ENCODE peak calls at places on chromosomes 11 and 22, in seven cellular contexts. G is naive thymus-derived CD8-positive, alpha-beta T cell; C is osteocyte; R is PC-3; L is KG1; K is HT1080; X is SW 1271. Y is an unnamed sample.

GRCh38 chr11:41622707-41623359 is 163.4 kb upstream of the LRRC4C start:
- DNase-seq in G (no peak), C (peak), R (no peak), L (no peak), K (no peak), X (no peak), Y (no peak)

GRCh38 chr11:97079244-97079643 is 689.4 kb downstream of the JRKL start:
- DNase-seq in G (no peak), C (no peak), R (no peak), L (no peak), K (no peak), X (no peak), Y (no peak)

GRCh38 chr11:130192845-130193267 is 33.3 kb downstream of the ST14 start:
- DNase-seq in G (no peak), C (no peak), R (no peak), L (no peak), K (no peak), X (no peak), Y (no peak)

GRCh38 chr22:48902001-48902869 is 925.4 kb downstream of the BRD1 start:
- DNase-seq in G (no peak), C (peak), R (no peak), L (no peak), K (no peak), X (no peak), Y (no peak)

GRCh38 chr11:59862252-59862651 is 4.0 kb downstream of the TCN1 start:
- DNase-seq in G (no peak), C (no peak), R (no peak), L (no peak), K (no peak), X (no peak), Y (no peak)

GRCh38 chr11:59822989-59823566 is 12.5 kb upstream of the MRPL16 start:
- DNase-seq in G (peak), C (no peak), R (peak), L (peak), K (peak), X (peak), Y (peak)

GRCh38 chr11:16874275-16874975 is 136.0 kb downstream of the C11orf58 start:
- DNase-seq in G (no peak), C (no peak), R (no peak), L (no peak), K (no peak), X (no peak), Y (no peak)

GRCh38 chr11:47106839-47107520 is 69.7 kb downstream of the ARFGAP2 start:
- DNase-seq in G (no peak), C (no peak), R (no peak), L (no peak), K (no peak), X (no peak), Y (no peak)

GRCh38 chr11:34655335-34656008 is 34.6 kb downstream of the EHF start:
- DNase-seq in G (no peak), C (no peak), R (peak), L (no peak), K (peak), X (peak), Y (no peak)

GRCh38 chr11:116500002-116500832 is 272.6 kb downstream of the BUD13 start:
- DNase-seq in G (no peak), C (no peak), R (no peak), L (no peak), K (no peak), X (no peak), Y (no peak)

GRCh38 chr11:18046116-18046777 is at the start of gene TPH1:
- DNase-seq in G (no peak), C (no peak), R (no peak), L (no peak), K (peak), X (no peak), Y (no peak)

GRCh38 chr11:105609341-105609781 is 512 bp upstream of the GRIA4 start:
- DNase-seq in G (no peak), C (no peak), R (peak), L (no peak), K (no peak), X (peak), Y (no peak)

GRCh38 chr11:70734379-70734778 is 336.1 kb downstream of the CTTN start:
- DNase-seq in G (no peak), C (no peak), R (no peak), L (no peak), K (no peak), X (no peak), Y (no peak)

GRCh38 chr11:134118016-134118415 is 49.1 kb downstream of the JAM3 start:
- DNase-seq in G (no peak), C (no peak), R (no peak), L (no peak), K (no peak), X (no peak), Y (no peak)

GRCh38 chr11:109708184-109708583 is 286.2 kb downstream of the C11orf87 start:
- DNase-seq in G (no peak), C (no peak), R (no peak), L (no peak), K (no peak), X (no peak), Y (no peak)

GRCh38 chr22:45101828-45102227 is 61.9 kb upstream of the NUP50 start:
- DNase-seq in G (peak), C (no peak), R (peak), L (no peak), K (peak), X (peak), Y (no peak)

GRCh38 chr11:85947431-85948272 is 92.5 kb downstream of the CCDC83 start:
- DNase-seq in G (no peak), C (no peak), R (peak), L (peak), K (peak), X (peak), Y (peak)

GRCh38 chr11:36130401-36130800 is 158.8 kb downstream of the COMMD9 start:
- DNase-seq in G (no peak), C (no peak), R (peak), L (no peak), K (peak), X (no peak), Y (no peak)

GRCh38 chr11:64723117-64723906 is at the start of gene NRXN2:
- DNase-seq in G (peak), C (peak), R (peak), L (peak), K (peak), X (peak), Y (no peak)

GRCh38 chr11:121536116-121536515 is 83.3 kb upstream of the SORL1-AS1 start:
- DNase-seq in G (no peak), C (peak), R (no peak), L (no peak), K (no peak), X (no peak), Y (no peak)

GRCh38 chr11:106986261-106986660 is 32.0 kb downstream of the GUCY1A2 start:
- DNase-seq in G (no peak), C (no peak), R (peak), L (no peak), K (no peak), X (no peak), Y (no peak)

GRCh38 chr11:113874096-113874919 is 1.1 kb downstream of the USP28 start:
- DNase-seq in G (peak), C (no peak), R (no peak), L (no peak), K (no peak), X (peak), Y (no peak)

GRCh38 chr11:102560555-102561011 is 30.0 kb upstream of the MMP7 start:
- DNase-seq in G (peak), C (no peak), R (peak), L (peak), K (peak), X (no peak), Y (no peak)

GRCh38 chr11:73931039-73931645 is 19.7 kb upstream of the DNAJB13 start:
- DNase-seq in G (peak), C (no peak), R (peak), L (no peak), K (peak), X (peak), Y (peak)

GRCh38 chr22:44338183-44338812 is 25.5 kb upstream of the SHISAL1 start:
- DNase-seq in G (no peak), C (no peak), R (peak), L (no peak), K (no peak), X (no peak), Y (no peak)

GRCh38 chr11:43968719-43969118 is 26.3 kb downstream of the C11orf96 start:
- DNase-seq in G (no peak), C (no peak), R (no peak), L (no peak), K (no peak), X (no peak), Y (no peak)

GRCh38 chr22:35959121-35959800 is 69.4 kb downstream of the RBFOX2 start:
- DNase-seq in G (no peak), C (no peak), R (no peak), L (no peak), K (no peak), X (no peak), Y (no peak)

GRCh38 chr22:39689421-39689820 is 118.9 kb downstream of the CACNA1I start:
- DNase-seq in G (no peak), C (no peak), R (no peak), L (no peak), K (no peak), X (no peak), Y (no peak)

GRCh38 chr11:15668718-15669117 is 554.0 kb downstream of the INSC start:
- DNase-seq in G (no peak), C (peak), R (no peak), L (no peak), K (no peak), X (no peak), Y (no peak)

GRCh38 chr22:42288791-42289190 is 18.3 kb upstream of the TCF20 start:
- DNase-seq in G (no peak), C (no peak), R (no peak), L (no peak), K (no peak), X (no peak), Y (no peak)

GRCh38 chr22:38858492-38858891 is 13.5 kb downstream of the CBX6 start:
- DNase-seq in G (no peak), C (no peak), R (no peak), L (no peak), K (no peak), X (no peak), Y (no peak)

GRCh38 chr11:17351510-17352176 is at the start of gene NCR3LG1:
- DNase-seq in G (peak), C (no peak), R (no peak), L (peak), K (no peak), X (peak), Y (peak)

GRCh38 chr11:31045335-31045734 is 324.2 kb downstream of the DCDC1 start:
- DNase-seq in G (no peak), C (no peak), R (peak), L (no peak), K (no peak), X (no peak), Y (no peak)

Y was measured in Panc1.